ENCODE peak calls at places on chromosomes 13 and 19, in five cellular contexts. H is CD8-positive, alpha-beta T cell; A is cardiac muscle cell; V is IMR-90; M is DND-41. X is an unnamed sample.

GRCh38 chr13:99151516-99151915 is 49.1 kb upstream of the UBAC2 start:
- DNase-seq in V (peak; percentile 41), M (no peak), A (peak; percentile 54), H (no peak), X (no peak)

GRCh38 chr19:31674503-31675186 is 325.4 kb upstream of the TSHZ3 start:
- DNase-seq in A (peak; percentile 64), H (no peak), M (no peak), V (peak; percentile 47), X (no peak)

GRCh38 chr13:39254606-39255005 is 216.3 kb downstream of the NHLRC3 start:
- DNase-seq in A (no peak), V (no peak), M (no peak), H (no peak), X (no peak)

GRCh38 chr13:30791354-30791921 is 56.1 kb downstream of the ALOX5AP start:
- DNase-seq in H (no peak), V (peak; percentile 43), M (no peak), A (peak; percentile 23), X (no peak)

GRCh38 chr13:27270594-27271520 is at the start of gene RASL11A:
- DNase-seq in A (peak; percentile 91), H (peak; percentile 69), V (peak; percentile 87), M (peak; percentile 69), X (peak; percentile 66)

GRCh38 chr13:35954207-35954560 is 177.0 kb downstream of the DCLK1 start:
- DNase-seq in A (no peak), M (no peak), H (no peak), V (no peak), X (no peak)

GRCh38 chr13:93640452-93640851 is 413.8 kb downstream of the GPC6 start:
- DNase-seq in M (no peak), H (no peak), A (no peak), V (no peak), X (no peak)

GRCh38 chr19:43673702-43674629 is 4.0 kb upstream of the PLAUR start:
- DNase-seq in V (no peak), A (no peak), H (no peak), M (no peak), X (no peak)

GRCh38 chr13:67135356-67135755 is 94.8 kb downstream of the PCDH9 start:
- DNase-seq in H (no peak), V (no peak), A (no peak), M (no peak), X (no peak)

GRCh38 chr13:41060723-41061074 is 610 bp upstream of the WBP4 start:
- DNase-seq in A (peak; percentile 90), M (peak; percentile 88), V (no peak), H (peak; percentile 72), X (peak; percentile 90)

GRCh38 chr13:98910501-98910951 is 67.3 kb downstream of the DOCK9 start:
- DNase-seq in H (no peak), M (peak; percentile 39), A (peak; percentile 74), V (peak; percentile 70), X (peak; percentile 34)

GRCh38 chr13:95624020-95624419 is 20.5 kb downstream of the DZIP1 start:
- DNase-seq in H (no peak), A (peak; percentile 73), M (peak; percentile 21), V (peak; percentile 64), X (no peak)

GRCh38 chr19:35257113-35257461 is 8.3 kb downstream of the LSR start:
- DNase-seq in A (no peak), M (no peak), V (no peak), H (no peak), X (no peak)

GRCh38 chr13:29901714-29902631 is 51.6 kb upstream of the UBL3 start:
- DNase-seq in A (peak; percentile 98), V (peak; percentile 97), H (peak; percentile 9), M (peak; percentile 47), X (no peak)

GRCh38 chr13:89407357-89407756 is 1736.2 kb downstream of the SLITRK5 start:
- DNase-seq in M (no peak), V (no peak), H (no peak), A (no peak), X (no peak)

GRCh38 chr13:32941368-32941767 is 74.9 kb upstream of the KL start:
- DNase-seq in H (no peak), V (no peak), M (peak; percentile 7), A (peak; percentile 62), X (no peak)

GRCh38 chr19:41327076-41327475 is 17.1 kb downstream of the CCDC97 start:
- DNase-seq in M (no peak), H (no peak), V (no peak), A (no peak), X (no peak)

GRCh38 chr13:33932765-33933406 is 114.9 kb downstream of the RFC3 start:
- DNase-seq in H (no peak), V (peak; percentile 2), M (no peak), A (no peak), X (no peak)

GRCh38 chr13:51035469-51035868 is 75.6 kb downstream of the C13orf42 start:
- DNase-seq in A (no peak), M (no peak), V (no peak), H (no peak), X (no peak)

GRCh38 chr19:19368087-19368486 is 37.4 kb upstream of the GATAD2A start:
- DNase-seq in M (no peak), A (no peak), H (no peak), V (no peak), X (no peak)

GRCh38 chr13:104832265-104832664 is 1703.2 kb downstream of the EFNB2 start:
- DNase-seq in V (no peak), A (no peak), H (no peak), M (peak; percentile 68), X (no peak)

GRCh38 chr19:6161271-6161850 is 25.9 kb downstream of the ACSBG2 start:
- DNase-seq in V (no peak), H (peak; percentile 40), M (peak; percentile 73), A (peak; percentile 7), X (peak; percentile 81)

GRCh38 chr19:1082928-1083816 is 12.0 kb downstream of the POLR2E start:
- DNase-seq in A (no peak), H (no peak), M (no peak), V (no peak), X (no peak)

GRCh38 chr19:1080360-1081161 is 13.6 kb downstream of the ARHGAP45 start:
- DNase-seq in M (no peak), A (no peak), H (no peak), V (no peak), X (no peak)

GRCh38 chr19:1082165-1082927 is 12.8 kb downstream of the POLR2E start:
- DNase-seq in H (peak; percentile 75), V (no peak), M (peak; percentile 58), A (no peak), X (peak; percentile 74)

GRCh38 chr19:1079566-1080111 is 12.7 kb downstream of the ARHGAP45 start:
- DNase-seq in H (no peak), M (no peak), V (no peak), A (no peak), X (no peak)

DNA sequence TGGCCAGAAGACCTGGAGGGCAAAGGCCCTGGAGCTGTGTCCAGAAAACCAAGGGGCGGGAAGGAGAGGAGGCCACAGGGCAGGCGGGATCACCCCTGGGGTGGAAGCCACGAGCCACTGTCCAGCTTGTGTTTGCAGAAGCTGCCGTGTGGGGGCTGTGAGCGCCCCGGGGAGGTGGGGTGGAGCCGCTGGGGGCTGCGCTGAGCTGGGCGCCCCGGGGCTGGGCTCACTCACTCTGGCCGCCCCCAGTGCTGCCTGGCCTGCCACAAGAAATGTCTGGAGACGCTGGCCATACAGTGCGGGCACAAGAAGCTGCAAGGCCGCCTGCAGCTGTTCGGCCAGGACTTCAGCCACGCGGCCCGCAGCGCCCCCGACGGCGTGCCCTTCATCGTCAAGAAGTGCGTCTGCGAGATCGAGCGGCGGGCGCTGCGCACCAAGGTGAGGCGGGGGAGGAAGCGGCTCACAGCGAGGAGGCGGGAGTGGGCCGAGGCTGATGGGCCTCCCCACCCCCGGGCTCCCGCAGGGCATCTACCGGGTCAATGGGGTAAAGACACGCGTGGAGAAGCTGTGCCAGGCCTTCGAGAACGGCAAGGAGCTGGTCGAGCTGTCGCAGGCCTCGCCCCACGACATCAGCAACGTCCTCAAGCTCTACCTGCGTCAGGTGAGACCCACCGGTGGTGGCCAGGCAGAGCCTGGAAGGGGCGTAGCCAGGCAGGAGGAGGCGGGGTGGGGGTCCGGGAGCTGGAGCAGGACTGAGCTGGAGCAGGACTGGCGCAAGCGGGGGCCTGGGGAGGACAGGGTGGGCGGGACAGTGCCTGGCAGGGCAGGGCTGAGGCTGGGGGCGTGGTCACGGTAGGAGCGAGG is 13.6 kb downstream of the POLR2E start:
- DNase-seq in M (no peak), V (no peak), H (no peak), A (no peak), X (no peak)
- H3K27ac ChIP-seq in M (no peak overlapping the region), V (no peak overlapping the region), H (no peak overlapping the region), A (peak overlapping the region; percentile 43), X (peak overlapping the region; percentile 33)

GRCh38 chr13:23352161-23352560 is 81.3 kb downstream of the SACS start:
- DNase-seq in A (no peak), M (no peak), V (no peak), H (no peak), X (no peak)

GRCh38 chr13:23349127-23349897 is 84.2 kb downstream of the SACS start:
- DNase-seq in A (peak; percentile 13), M (no peak), V (no peak), H (no peak), X (no peak)

GRCh38 chr13:23347601-23348000 is 85.9 kb downstream of the SACS start:
- DNase-seq in V (no peak), M (no peak), H (no peak), A (no peak), X (no peak)

GRCh38 chr13:23348270-23349126 is 85.0 kb downstream of the SACS start:
- DNase-seq in H (no peak), M (no peak), A (peak; percentile 13), V (no peak), X (no peak)

GRCh38 chr13:23350009-23350408 is 83.5 kb downstream of the SACS start:
- DNase-seq in V (no peak), H (no peak), M (no peak), A (no peak), X (no peak)
- H3K27ac ChIP-seq in V (no peak overlapping the region), H (no peak overlapping the region), M (no peak overlapping the region), A (no peak overlapping the region), X (no peak overlapping the region)

GRCh38 chr13:102273111-102273510 is 128.7 kb downstream of the FGF14 start:
- DNase-seq in V (no peak), H (no peak), M (no peak), A (no peak), X (no peak)

GRCh38 chr13:102280366-102280765 is 121.5 kb downstream of the FGF14 start:
- DNase-seq in H (no peak), A (no peak), V (no peak), M (no peak), X (no peak)

GRCh38 chr13:102276479-102276878 is 125.4 kb downstream of the FGF14 start:
- DNase-seq in A (no peak), V (peak; percentile 16), H (no peak), M (no peak), X (no peak)

GRCh38 chr13:102277286-102277685 is 124.6 kb downstream of the FGF14 start:
- DNase-seq in H (no peak), A (peak; percentile 9), M (no peak), V (no peak), X (no peak)
- H3K27ac ChIP-seq in H (no peak overlapping the region), A (no peak overlapping the region), M (no peak overlapping the region), V (no peak overlapping the region), X (no peak overlapping the region)

DNA sequence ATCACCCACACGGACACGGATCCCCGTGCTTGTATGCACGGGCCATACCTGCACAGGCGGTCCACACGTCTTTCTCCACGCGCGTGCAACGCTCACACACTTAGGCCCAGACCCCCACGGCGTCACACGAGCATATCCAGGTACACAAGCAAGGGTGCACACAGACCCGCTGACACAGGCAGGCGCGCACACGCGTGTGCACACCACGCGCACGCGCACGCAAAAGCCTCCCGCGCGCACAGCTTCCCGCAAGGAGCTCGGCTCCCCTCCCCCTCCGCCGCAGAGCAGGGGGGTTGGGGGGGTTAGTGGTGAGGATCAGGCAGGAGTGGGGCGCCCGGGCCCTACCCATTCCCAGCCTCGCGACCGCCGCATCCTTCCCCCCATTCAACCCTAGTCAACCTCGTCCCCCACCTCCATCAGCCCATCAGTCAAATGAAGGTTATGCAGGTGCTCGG is 407 bp downstream of the RAB3A start:
- DNase-seq in H (peak; percentile 41), A (peak; percentile 22), M (peak; percentile 67), V (no peak), X (peak; percentile 75)
- H3K27ac ChIP-seq in H (peak overlapping the region; percentile 76), A (no peak overlapping the region), M (peak overlapping the region; percentile 52), V (peak overlapping the region; percentile 53), X (peak overlapping the region; percentile 75)